ENCODE peak calls at places on chromosomes 11 and 22, in four cellular contexts. R, S, Z and F are unnamed samples.

GRCh38 chr11:75969626-75970308 is 154.8 kb downstream of the UVRAG start:
- DNase-seq in Z (no peak), S (no peak), R (peak), F (no peak)

GRCh38 chr22:45429921-45430775 is 16.7 kb downstream of the RIBC2 start:
- DNase-seq in S (no peak), Z (no peak), R (no peak), F (no peak)

GRCh38 chr11:313304-313786 is 495 bp upstream of the IFITM1 start:
- DNase-seq in Z (no peak), R (peak), S (no peak), F (peak)

GRCh38 chr11:63536669-63537292 is at the start of gene PLAAT4:
- DNase-seq in S (peak), Z (peak), R (peak), F (peak)

GRCh38 chr22:24208012-24208749 is 26.9 kb downstream of the SUSD2 start:
- DNase-seq in R (peak), S (no peak), Z (no peak), F (no peak)

GRCh38 chr11:67389477-67389876 is 2.3 kb upstream of the RAD9A start:
- DNase-seq in S (peak), Z (peak), R (no peak), F (peak)

GRCh38 chr11:114779189-114779588 is 100.9 kb downstream of the NXPE2 start:
- DNase-seq in R (no peak), Z (no peak), S (no peak), F (no peak)

GRCh38 chr11:43360361-43361032 is 1.8 kb downstream of the TTC17 start:
- DNase-seq in R (peak), Z (no peak), S (no peak), F (peak)

GRCh38 chr11:61696602-61697001 is 16.4 kb downstream of the DAGLA start:
- DNase-seq in R (no peak), S (no peak), Z (no peak), F (no peak)

DNA sequence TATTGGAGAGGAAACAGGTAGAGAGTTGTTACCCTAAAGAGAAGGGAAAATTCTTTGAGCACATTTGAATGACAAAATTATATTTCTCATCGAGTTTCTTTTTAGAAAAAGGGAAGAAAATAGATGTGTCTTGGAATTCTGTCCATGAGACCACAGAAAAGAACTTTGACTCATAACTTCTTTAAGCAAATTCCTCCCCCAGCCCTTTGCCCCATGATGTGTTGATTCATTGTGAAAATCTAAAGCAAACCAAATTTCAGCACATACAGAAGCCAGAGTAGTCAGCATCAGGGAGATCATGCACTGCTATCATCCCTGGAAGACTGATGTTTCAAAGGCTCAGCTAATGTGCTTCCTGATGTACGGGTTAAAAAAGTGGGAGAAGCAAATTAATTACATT is 159.7 kb downstream of the FAT3 start:
- DNase-seq in S (no peak), R (peak), Z (no peak), F (no peak)
- H3K4me3 ChIP-seq in S (no peak), R (no peak), Z (no peak), F (no peak)

GRCh38 chr11:16978021-16978370 is 36.2 kb downstream of the PLEKHA7 start:
- DNase-seq in Z (no peak), S (no peak), R (no peak), F (no peak)

GRCh38 chr11:16981651-16982194 is 32.5 kb downstream of the PLEKHA7 start:
- DNase-seq in Z (no peak), R (peak), S (no peak), F (no peak)

GRCh38 chr11:16982256-16982671 is 31.9 kb downstream of the PLEKHA7 start:
- DNase-seq in Z (peak), S (no peak), R (no peak), F (peak)

GRCh38 chr11:16977136-16978020 is 36.8 kb downstream of the PLEKHA7 start:
- DNase-seq in R (no peak), S (no peak), Z (no peak), F (no peak)

GRCh38 chr11:16979708-16980622 is 34.2 kb downstream of the PLEKHA7 start:
- DNase-seq in R (no peak), S (no peak), Z (no peak), F (no peak)
- H3K4me3 ChIP-seq in R (no peak), S (no peak), Z (no peak), F (no peak)

DNA sequence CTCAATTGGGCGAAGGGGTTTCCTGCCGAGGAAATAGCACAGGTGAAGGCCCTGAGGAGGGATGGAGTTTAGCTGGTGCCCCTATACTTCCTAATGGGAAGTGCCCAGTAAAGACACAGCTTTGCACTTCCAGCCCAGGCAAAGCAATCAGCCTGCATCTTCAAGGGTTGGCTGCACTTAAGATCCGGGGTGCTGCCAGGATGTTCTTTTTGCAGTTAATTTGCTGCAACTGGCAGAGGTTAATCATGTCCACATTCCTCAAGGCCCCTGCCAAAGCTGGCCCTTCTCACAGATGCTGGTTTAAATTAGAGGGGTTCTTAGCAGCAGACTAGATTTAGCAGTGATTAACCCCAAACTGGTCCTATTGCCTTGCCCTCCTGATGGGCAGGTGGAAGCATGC is 137.7 kb upstream of the NAV2 start:
- DNase-seq in S (no peak), Z (no peak), R (no peak), F (no peak)
- H3K4me3 ChIP-seq in S (no peak), Z (no peak), R (no peak), F (no peak)

GRCh38 chr22:50202130-50202671 is 1.4 kb downstream of the SELENOO start:
- DNase-seq in R (no peak), S (no peak), Z (no peak), F (no peak)
- H3K4me3 ChIP-seq in R (peak), S (peak), Z (peak), F (peak)